ENCODE peak calls at places on chromosomes 7 and 10, in six cellular contexts. One of them, this sample, is unnamed.

GRCh38 chr7:132089356-132089755 is 486.9 kb downstream of the PLXNA4 start:
- DNase-seq in activated naive CD4-positive, alpha-beta T cell: no peak
- DNase-seq in upper lobe of right lung: no peak
- DNase-seq in HFFc6: no peak
- DNase-seq in mesendoderm: no peak
- DNase-seq in HS-27A: no peak
- DNase-seq in this sample: no peak

GRCh38 chr10:72875250-72876055 is 18.1 kb upstream of the OIT3 start:
- DNase-seq in activated naive CD4-positive, alpha-beta T cell: no peak
- DNase-seq in HFFc6: peak
- DNase-seq in upper lobe of right lung: no peak
- DNase-seq in mesendoderm: peak
- DNase-seq in HS-27A: no peak
- DNase-seq in this sample: no peak

GRCh38 chr10:132836832-132837540 is 51.0 kb upstream of the NKX6-2 start:
- DNase-seq in HFFc6: no peak
- DNase-seq in mesendoderm: peak
- DNase-seq in activated naive CD4-positive, alpha-beta T cell: peak
- DNase-seq in upper lobe of right lung: peak
- DNase-seq in HS-27A: no peak
- DNase-seq in this sample: no peak

GRCh38 chr7:105642264-105642663 is 61.0 kb upstream of the EFCAB10 start:
- DNase-seq in activated naive CD4-positive, alpha-beta T cell: no peak
- DNase-seq in mesendoderm: no peak
- DNase-seq in HS-27A: no peak
- DNase-seq in upper lobe of right lung: no peak
- DNase-seq in HFFc6: no peak
- DNase-seq in this sample: no peak

GRCh38 chr10:50226610-50227009 is 24.7 kb downstream of the ASAH2 start:
- DNase-seq in HFFc6: no peak
- DNase-seq in mesendoderm: no peak
- DNase-seq in activated naive CD4-positive, alpha-beta T cell: no peak
- DNase-seq in upper lobe of right lung: no peak
- DNase-seq in HS-27A: no peak
- DNase-seq in this sample: no peak

GRCh38 chr7:265998-266850 is 23.7 kb upstream of the FOXL3 start:
- DNase-seq in HS-27A: no peak
- DNase-seq in activated naive CD4-positive, alpha-beta T cell: no peak
- DNase-seq in upper lobe of right lung: no peak
- DNase-seq in HFFc6: no peak
- DNase-seq in mesendoderm: no peak
- DNase-seq in this sample: no peak

GRCh38 chr7:123692471-123692877 is 36.8 kb downstream of the LMOD2 start:
- DNase-seq in HS-27A: no peak
- DNase-seq in mesendoderm: peak
- DNase-seq in HFFc6: no peak
- DNase-seq in activated naive CD4-positive, alpha-beta T cell: no peak
- DNase-seq in upper lobe of right lung: no peak
- DNase-seq in this sample: no peak

GRCh38 chr10:43078986-43079273 is 2.1 kb downstream of the RET start:
- DNase-seq in HS-27A: no peak
- DNase-seq in HFFc6: no peak
- DNase-seq in upper lobe of right lung: no peak
- DNase-seq in mesendoderm: peak
- DNase-seq in activated naive CD4-positive, alpha-beta T cell: no peak
- DNase-seq in this sample: peak

GRCh38 chr7:136947347-136947746 is 78.9 kb downstream of the CHRM2 start:
- DNase-seq in activated naive CD4-positive, alpha-beta T cell: no peak
- DNase-seq in upper lobe of right lung: no peak
- DNase-seq in HS-27A: no peak
- DNase-seq in HFFc6: no peak
- DNase-seq in mesendoderm: no peak
- DNase-seq in this sample: no peak

GRCh38 chr7:138608292-138608691 is 92.9 kb downstream of the SVOPL start:
- DNase-seq in mesendoderm: no peak
- DNase-seq in upper lobe of right lung: no peak
- DNase-seq in HFFc6: peak
- DNase-seq in activated naive CD4-positive, alpha-beta T cell: no peak
- DNase-seq in HS-27A: no peak
- DNase-seq in this sample: no peak